ENCODE peak calls at places on chromosomes 11 and 22, in four cellular contexts. W is ACHN, L is brain pericyte, R is left ventricle myocardium inferior. Z is an unnamed sample.

GRCh38 chr22:19719055-19719482 is 4.3 kb upstream of the GP1BB start:
- DNase-seq in W (no peak), R (peak), L (no peak), Z (no peak)

GRCh38 chr11:19674831-19675230 is 37.8 kb upstream of the NAV2 start:
- DNase-seq in W (no peak), L (no peak), R (no peak), Z (no peak)

GRCh38 chr11:68962527-68963250 is 18.1 kb downstream of the MRGPRD start:
- DNase-seq in R (no peak), L (no peak), W (no peak), Z (peak)

GRCh38 chr11:65787649-65788622 is 1.1 kb downstream of the OVOL1 start:
- DNase-seq in W (no peak), L (no peak), R (no peak), Z (no peak)

GRCh38 chr11:7964261-7964660 is 986 bp downstream of the NLRP10 start:
- DNase-seq in R (no peak), W (no peak), L (no peak), Z (no peak)

GRCh38 chr22:30310881-30311771 is 15.6 kb downstream of the TBC1D10A start:
- DNase-seq in W (peak), L (no peak), R (peak), Z (no peak)

GRCh38 chr22:25692965-25693565 is 48.9 kb upstream of the MYO18B start:
- DNase-seq in L (no peak), R (no peak), W (no peak), Z (no peak)

GRCh38 chr11:118892515-118892914 is 8.8 kb downstream of the CXCR5 start:
- DNase-seq in R (no peak), L (no peak), W (no peak), Z (peak)

Z was measured in T-helper 9 cell.